ENCODE peak calls at places on chromosomes 7 and 10, in four cellular contexts. R, B, N and Z are unnamed samples.

GRCh38 chr7:142375710-142376313 is 118.0 kb upstream of the PRSS58 start:
- DNase-seq in N (peak), R (peak), B (peak), Z (no peak)

GRCh38 chr10:74137992-74138391 is 12.6 kb downstream of the AP3M1 start:
- DNase-seq in R (no peak), N (no peak), B (no peak), Z (no peak)

GRCh38 chr10:36172574-36172973 is 530.5 kb upstream of the FZD8 start:
- DNase-seq in R (no peak), N (no peak), B (peak), Z (peak)

GRCh38 chr7:83782628-83783027 is 133.7 kb upstream of the SEMA3E start:
- DNase-seq in N (no peak), R (no peak), B (peak), Z (no peak)

GRCh38 chr10:18136056-18136916 is 3.9 kb upstream of the CACNB2 start:
- DNase-seq in N (no peak), B (no peak), R (no peak), Z (no peak)

GRCh38 chr7:127986581-127987461 is 44.4 kb downstream of the LRRC4 start:
- DNase-seq in N (no peak), B (no peak), R (no peak), Z (peak)

GRCh38 chr10:119339099-119339498 is 131.7 kb downstream of the GRK5 start:
- DNase-seq in R (no peak), B (no peak), N (peak), Z (no peak)

GRCh38 chr10:67550838-67551402 is 145.1 kb downstream of the CTNNA3 start:
- DNase-seq in N (no peak), R (no peak), B (no peak), Z (no peak)

GRCh38 chr7:116863168-116863670 is 832 bp downstream of the CAPZA2 start:
- DNase-seq in B (peak), R (no peak), N (peak), Z (peak)

GRCh38 chr10:44974082-44974627 is 4.5 kb downstream of the DEPP1 start:
- DNase-seq in B (no peak), N (peak), R (no peak), Z (no peak)

GRCh38 chr7:32299133-32299702 is 191.0 kb downstream of the LSM5 start:
- DNase-seq in N (peak), R (no peak), B (no peak), Z (no peak)

GRCh38 chr10:69757206-69757552 is 44.5 kb upstream of the COL13A1 start:
- DNase-seq in R (no peak), B (no peak), N (no peak), Z (no peak)

GRCh38 chr7:95046494-95047240 is 139.3 kb downstream of the PPP1R9A start:
- DNase-seq in B (no peak), R (no peak), N (no peak), Z (no peak)

GRCh38 chr10:44628921-44629320 is 244.0 kb upstream of the CXCL12 start:
- DNase-seq in R (no peak), B (peak), N (no peak), Z (peak)

GRCh38 chr7:157873664-157874063 is 536.9 kb downstream of the DNAJB6 start:
- DNase-seq in N (no peak), R (no peak), B (no peak), Z (no peak)

GRCh38 chr10:66925896-66926719 is at the start of gene LRRTM3:
- DNase-seq in B (peak), N (no peak), R (peak), Z (peak)

DNA sequence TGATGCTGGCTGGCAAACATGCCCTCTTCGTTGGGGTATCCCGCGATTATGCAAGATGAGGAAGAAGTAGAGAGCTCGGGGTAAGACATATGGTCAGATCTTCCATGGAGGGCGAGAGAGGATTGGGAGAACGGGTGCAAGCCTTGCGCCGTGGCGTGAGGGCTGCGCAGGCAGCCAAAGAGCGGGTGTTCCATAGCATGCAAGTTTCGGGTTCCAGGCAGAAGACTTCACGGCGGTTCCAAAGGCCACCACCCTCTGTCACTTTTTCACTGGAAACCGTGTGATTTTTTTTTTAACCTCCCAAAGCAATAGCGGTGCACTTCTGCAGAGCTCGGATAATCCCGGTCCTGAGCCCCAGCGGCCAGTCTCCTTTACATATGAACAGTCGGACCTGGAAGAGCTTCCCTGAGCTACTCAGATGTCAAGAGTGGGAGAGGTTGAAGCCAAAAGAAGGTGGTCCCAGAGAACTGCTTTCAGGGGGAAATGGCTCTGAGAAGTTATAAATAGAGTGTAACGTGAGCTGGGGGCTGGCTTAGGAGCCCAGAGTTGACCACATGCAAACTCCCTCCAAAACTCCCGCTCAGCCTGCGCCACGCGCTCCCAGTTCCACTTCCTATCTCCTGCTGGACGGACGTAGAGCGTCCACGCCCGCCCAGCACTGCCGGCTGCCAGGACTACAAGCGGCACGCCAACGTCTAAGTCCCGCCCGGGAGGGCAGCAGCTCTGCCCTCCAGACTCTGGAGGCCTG is at the start of gene MEOX2:
- DNase-seq in N (peak), R (no peak), B (no peak), Z (peak)
- H3K4me3 ChIP-seq in N (peak), R (peak), B (no peak), Z (peak)

GRCh38 chr7:133203490-133203889 is 49.4 kb upstream of the EXOC4 start:
- DNase-seq in B (no peak), R (no peak), N (no peak), Z (no peak)

GRCh38 chr7:133207687-133208086 is 45.2 kb upstream of the EXOC4 start:
- DNase-seq in R (peak), N (no peak), B (no peak), Z (peak)
- TF ChIP-seq CTCF in R (peak), N (peak), B (peak), Z (peak)

GRCh38 chr7:121879544-121879943 is 6.6 kb downstream of the PTPRZ1 start:
- DNase-seq in B (no peak), R (no peak), N (no peak), Z (no peak)
- H3K4me3 ChIP-seq in B (no peak), R (no peak), N (no peak), Z (no peak)

GRCh38 chr7:151167197-151167911 is at the start of gene GBX1:
- DNase-seq in B (no peak), N (peak), R (no peak), Z (peak)
- TF ChIP-seq CTCF in B (no peak), N (no peak), R (no peak), Z (no peak)

DNA sequence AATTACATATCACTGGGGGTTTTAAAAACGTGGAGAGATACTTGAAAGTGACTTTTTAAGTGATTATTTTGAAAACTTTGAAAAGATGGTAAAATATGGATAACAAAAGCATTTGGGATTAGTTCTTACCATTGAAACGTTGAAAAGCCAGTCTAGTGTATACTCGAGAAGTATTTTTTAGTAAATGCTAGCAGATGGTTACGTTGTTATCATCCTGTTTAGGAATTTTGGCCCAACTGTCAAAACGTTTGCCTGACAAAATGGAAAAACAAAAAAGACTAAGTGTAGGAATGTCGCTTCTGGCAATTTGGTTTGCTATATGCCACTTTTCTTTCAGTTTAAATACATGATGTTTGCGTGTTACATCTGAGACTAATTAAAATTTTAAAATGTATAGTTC is 1.2 kb downstream of the RBM33 start:
- DNase-seq in B (no peak), R (no peak), N (no peak), Z (peak)
- H3K4me3 ChIP-seq in B (peak), R (peak), N (peak), Z (peak)

DNA sequence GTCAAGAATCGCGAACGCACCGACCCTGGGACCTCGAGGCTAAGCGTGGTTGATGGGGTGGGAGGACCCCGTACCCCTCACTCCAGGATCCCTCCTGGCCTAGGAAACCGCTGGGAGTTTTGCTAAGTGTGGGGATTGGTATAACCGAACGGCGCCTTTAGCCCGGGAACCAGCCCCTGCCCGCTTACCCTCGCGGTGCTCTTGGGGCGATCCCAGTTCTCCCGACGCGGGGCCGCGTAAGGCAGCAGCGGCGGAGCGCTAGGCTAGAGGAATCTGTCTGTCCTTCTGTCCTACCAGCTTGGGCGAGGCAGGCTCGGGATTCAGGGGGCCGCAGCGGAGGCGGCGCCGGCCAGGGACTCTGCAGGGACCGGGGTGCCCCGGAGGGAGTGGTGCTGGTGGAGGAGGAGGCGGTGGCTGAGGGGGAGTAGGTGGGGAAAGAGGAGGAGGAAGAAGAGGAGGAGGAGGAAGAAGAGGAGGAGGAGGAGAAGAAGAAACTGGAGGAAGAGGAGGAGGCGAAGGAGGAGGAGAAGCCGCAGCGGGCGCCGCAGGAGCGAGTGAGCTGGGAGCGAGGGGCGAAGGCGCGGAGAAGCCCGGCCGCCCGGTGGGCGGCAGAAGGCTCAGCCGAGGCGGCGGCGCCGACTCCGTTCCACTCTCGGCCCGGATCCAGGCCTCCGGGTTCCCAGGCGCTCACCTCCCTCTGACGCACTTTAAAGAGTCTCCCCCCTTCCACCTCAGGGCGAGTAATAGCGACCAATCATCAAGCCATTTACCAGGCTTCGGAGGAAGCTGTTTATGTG is 439 bp upstream of the EMX2 start:
- DNase-seq in R (no peak), N (peak), B (no peak), Z (peak)
- TF ChIP-seq CTCF in R (no peak), N (no peak), B (no peak), Z (no peak)

GRCh38 chr10:113052076-113052830 is 102.2 kb downstream of the TCF7L2 start:
- DNase-seq in N (no peak), B (peak), R (no peak), Z (no peak)
- H3K4me3 ChIP-seq in N (no peak), B (no peak), R (no peak), Z (no peak)

GRCh38 chr10:113360870-113361269 is 192.0 kb upstream of the HABP2 start:
- DNase-seq in B (no peak), N (no peak), R (no peak), Z (no peak)
- TF ChIP-seq CTCF in B (no peak), N (no peak), R (no peak), Z (no peak)

GRCh38 chr7:1785839-1786238 is 115.8 kb downstream of the ELFN1 start:
- DNase-seq in R (no peak), B (no peak), N (no peak), Z (no peak)

GRCh38 chr7:1787681-1788235 is 117.7 kb downstream of the ELFN1 start:
- DNase-seq in R (no peak), B (no peak), N (no peak), Z (no peak)

GRCh38 chr7:1781369-1781768 is 111.3 kb downstream of the ELFN1 start:
- DNase-seq in B (no peak), R (no peak), N (no peak), Z (no peak)

GRCh38 chr7:1787241-1787640 is 117.2 kb downstream of the ELFN1 start:
- DNase-seq in B (no peak), R (no peak), N (no peak), Z (no peak)
- H3K4me3 ChIP-seq in B (no peak), R (no peak), N (no peak), Z (no peak)

GRCh38 chr7:2646336-2646679 is 14.5 kb downstream of the TTYH3 start:
- DNase-seq in R (no peak), N (no peak), B (no peak), Z (no peak)

GRCh38 chr7:2645274-2645868 is 13.6 kb downstream of the TTYH3 start:
- DNase-seq in B (no peak), R (no peak), N (peak), Z (peak)

GRCh38 chr7:2641406-2642393 is 9.9 kb downstream of the TTYH3 start:
- DNase-seq in N (peak), B (no peak), R (no peak), Z (peak)

GRCh38 chr7:2644514-2645273 is 12.9 kb downstream of the TTYH3 start:
- DNase-seq in N (no peak), B (no peak), R (no peak), Z (no peak)

GRCh38 chr7:2643386-2644229 is 11.8 kb downstream of the TTYH3 start:
- DNase-seq in R (no peak), B (no peak), N (no peak), Z (no peak)
- TF ChIP-seq CTCF in R (no peak), B (peak), N (no peak), Z (no peak)